ENCODE peak calls at places on chromosomes 5 and 9, in seven cellular contexts. N is mammary epithelial cell, X is fibroblast of lung, W is hepatocyte, I is HCT116, J is OCI-LY7, G is K562. L is an unnamed sample.

GRCh38 chr5:1394881-1395860 is 50.1 kb downstream of the SLC6A3 start:
- DNase-seq in N (no peak), X (no peak), W (no peak), I (no peak), J (no peak), G (no peak), L (no peak)

GRCh38 chr9:116238225-116238624 is 84.6 kb downstream of the PAPPA start:
- DNase-seq in N (peak; percentile 68), X (peak; percentile 83), W (no peak), I (no peak), J (no peak), G (no peak), L (no peak)

GRCh38 chr5:41240985-41241384 is 27.7 kb upstream of the C6 start:
- DNase-seq in N (no peak), X (no peak), W (no peak), I (no peak), J (no peak), G (no peak), L (no peak)

GRCh38 chr9:27108981-27109541 is at the start of gene TEK:
- DNase-seq in N (no peak), X (peak; percentile 28), W (no peak), I (no peak), J (no peak), G (no peak), L (no peak)

GRCh38 chr9:133429641-133430161 is 7.5 kb downstream of the ADAMTS13 start:
- DNase-seq in N (no peak), X (no peak), W (peak; percentile 70), I (no peak), J (no peak), G (peak; percentile 79), L (no peak)

GRCh38 chr5:132104561-132104960 is 31.0 kb downstream of the CSF2 start:
- DNase-seq in N (peak; percentile 69), X (peak; percentile 66), W (no peak), I (no peak), J (peak; percentile 12), G (no peak), L (no peak)

GRCh38 chr5:125595095-125595494 is 828.1 kb upstream of the GRAMD2B start:
- DNase-seq in N (no peak), X (peak; percentile 92), W (no peak), I (no peak), J (no peak), G (no peak), L (no peak)

GRCh38 chr9:89466451-89467277 is 31.2 kb downstream of the SEMA4D start:
- DNase-seq in N (no peak), X (no peak), W (no peak), I (no peak), J (no peak), G (no peak), L (no peak)

GRCh38 chr9:91197232-91198181 is 164.2 kb downstream of the AUH start:
- DNase-seq in N (peak; percentile 96), X (peak; percentile 100), W (peak; percentile 90), I (peak; percentile 85), J (no peak), G (peak; percentile 70), L (no peak)

GRCh38 chr9:71941060-71941568 is 29.7 kb downstream of the C9orf85 start:
- DNase-seq in N (no peak), X (peak; percentile 22), W (no peak), I (no peak), J (no peak), G (no peak), L (no peak)

GRCh38 chr5:134115806-134116175 is 1.3 kb downstream of the TCF7 start:
- DNase-seq in N (no peak), X (no peak), W (peak; percentile 33), I (no peak), J (no peak), G (no peak), L (no peak)
- H3K4me3 ChIP-seq in N (no peak overlapping the region), X (no peak overlapping the region), W (no peak overlapping the region), I (peak overlapping the region; percentile 57), J (no peak overlapping the region), G (no peak overlapping the region), L (no peak overlapping the region)

DNA sequence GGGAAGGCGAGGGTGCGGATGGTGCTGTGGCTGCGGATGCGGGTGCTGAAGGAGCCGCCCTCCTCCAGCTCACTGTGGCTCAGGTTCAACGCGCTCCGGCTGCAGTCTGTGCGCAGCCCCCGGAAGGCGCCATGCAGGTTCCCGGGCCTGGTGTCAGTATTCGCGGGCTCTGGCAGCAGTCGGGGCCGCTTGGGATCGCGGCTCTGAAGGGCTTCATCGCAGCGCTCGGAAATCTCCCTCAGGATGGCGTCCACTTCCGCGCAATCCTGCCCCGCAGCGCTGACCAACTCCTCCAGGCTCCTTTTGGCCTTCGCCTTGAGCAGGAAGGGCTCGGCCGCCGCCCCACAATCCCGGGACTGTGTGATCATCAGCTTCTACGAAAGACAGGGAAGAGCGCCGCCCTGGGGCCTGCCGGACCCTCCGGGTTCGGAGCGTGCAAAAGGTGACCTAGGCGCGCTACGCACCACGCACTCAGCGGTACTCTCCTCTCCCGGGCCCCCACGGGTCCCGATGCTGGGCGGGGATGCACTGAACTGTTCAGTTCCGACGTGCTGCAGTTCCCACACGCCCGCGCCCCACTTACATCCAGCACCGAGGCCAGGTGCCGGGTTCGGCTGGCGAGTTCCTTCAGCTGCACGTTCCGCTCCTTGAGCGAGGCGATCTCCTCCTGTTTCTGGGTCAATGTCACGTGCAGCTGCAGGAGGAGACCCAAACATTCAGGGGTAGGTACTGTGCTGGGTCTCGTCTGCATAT is 6.5 kb downstream of the MCIDAS start:
- DNase-seq in N (no peak), X (no peak), W (peak; percentile 39), I (no peak), J (no peak), G (no peak), L (no peak)
- H2AFZ ChIP-seq in N (peak overlapping the region; percentile 76), X (no peak overlapping the region), W (peak overlapping the region; percentile 66), I (no peak overlapping the region), J (no peak overlapping the region), G (no peak overlapping the region), L (no peak overlapping the region)

GRCh38 chr5:55004728-55005127 is 19.3 kb upstream of the GZMK start:
- DNase-seq in N (peak; percentile 23), X (peak; percentile 46), W (no peak), I (no peak), J (no peak), G (no peak), L (no peak)
- TF ChIP-seq CTCF in N (no peak), X (no peak), W (no peak), I (no peak), J (no peak), G (no peak), L (no peak)

DNA sequence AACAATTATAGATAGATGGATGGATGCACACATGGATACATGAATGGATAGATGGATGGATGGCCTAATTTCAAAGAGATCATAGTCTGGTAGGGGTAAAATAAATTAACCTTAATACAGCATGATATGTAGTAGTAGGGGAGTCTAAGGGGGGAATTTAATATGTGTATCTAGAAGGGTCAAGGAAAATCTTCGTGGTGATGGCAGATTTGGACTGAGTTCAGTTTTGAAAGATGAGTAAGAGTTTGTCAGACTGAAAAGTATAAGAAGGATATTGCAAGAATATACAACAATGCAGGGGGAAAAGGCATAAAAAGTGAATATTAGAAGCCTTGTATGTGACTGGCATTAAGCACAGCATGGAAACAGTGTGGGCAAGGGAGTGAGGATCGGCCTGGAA is 98.7 kb downstream of the ZNF462 start:
- DNase-seq in N (no peak), X (peak; percentile 14), W (no peak), I (no peak), J (no peak), G (no peak), L (no peak)
- H3K4me3 ChIP-seq in N (no peak overlapping the region), X (no peak overlapping the region), W (no peak overlapping the region), I (no peak overlapping the region), J (no peak overlapping the region), G (no peak overlapping the region), L (no peak overlapping the region)